ENCODE peak calls at places on chromosomes 12 and 14, in nine cellular contexts. Y, G, R, J, B, Z, K, U and L are unnamed samples.

GRCh38 chr14:40838601-40839000 is 768.1 kb upstream of the LRFN5 start:
- DNase-seq in J (no peak), G (no peak), R (no peak), B (no peak), K (no peak), Y (no peak), U (no peak), Z (no peak), L (no peak)

GRCh38 chr14:88749139-88749538 is 43.6 kb downstream of the EML5 start:
- DNase-seq in R (no peak), Y (no peak), J (no peak), G (no peak), K (no peak), U (no peak), Z (peak), B (no peak), L (no peak)

GRCh38 chr12:52907092-52907810 is 2.4 kb upstream of the KRT8 start:
- DNase-seq in Z (no peak), B (peak), R (peak), K (peak), U (peak), J (no peak), Y (peak), G (peak), L (no peak)

GRCh38 chr12:50003595-50003994 is 21.7 kb downstream of the RACGAP1 start:
- DNase-seq in U (no peak), J (no peak), G (no peak), Z (peak), K (no peak), Y (no peak), R (no peak), B (no peak), L (no peak)

GRCh38 chr14:74786916-74787315 is 23.8 kb downstream of the YLPM1 start:
- DNase-seq in U (no peak), G (no peak), K (no peak), R (no peak), Z (no peak), B (no peak), J (no peak), Y (no peak), L (no peak)

GRCh38 chr12:51721281-51721940 is 127.1 kb downstream of the FIGNL2 start:
- DNase-seq in Z (peak), Y (no peak), B (peak), R (peak), K (no peak), G (no peak), J (no peak), U (peak), L (peak)

GRCh38 chr12:79552186-79552585 is 138.6 kb downstream of the PAWR start:
- DNase-seq in U (no peak), R (no peak), B (no peak), Z (no peak), G (no peak), K (no peak), J (no peak), Y (no peak), L (no peak)

GRCh38 chr14:92323031-92323915 is at the start of gene SLC24A4:
- DNase-seq in J (no peak), G (no peak), U (no peak), Y (peak), K (no peak), B (peak), R (peak), Z (no peak), L (peak)

GRCh38 chr12:112466011-112466422 is 47.3 kb downstream of the PTPN11 start:
- DNase-seq in J (no peak), G (no peak), K (no peak), Z (no peak), U (no peak), R (no peak), B (no peak), Y (no peak), L (no peak)

GRCh38 chr12:22190-22529 is 44.4 kb upstream of the IQSEC3 start:
- DNase-seq in G (no peak), R (no peak), Y (no peak), Z (no peak), K (no peak), B (no peak), J (no peak), U (no peak), L (no peak)

GRCh38 chr12:54195736-54196347 is 7.1 kb upstream of the SMUG1 start:
- DNase-seq in Z (peak), K (no peak), R (no peak), B (no peak), G (no peak), J (no peak), U (no peak), Y (peak), L (peak)

GRCh38 chr12:85825751-85826150 is 10.5 kb downstream of the RASSF9 start:
- DNase-seq in U (no peak), J (no peak), Z (no peak), G (no peak), B (no peak), K (no peak), Y (no peak), R (no peak), L (no peak)

GRCh38 chr12:84362552-84362897 is 550.1 kb downstream of the SLC6A15 start:
- DNase-seq in Z (no peak), G (no peak), R (no peak), U (no peak), K (peak), B (no peak), J (no peak), Y (no peak), L (no peak)

GRCh38 chr12:48924617-48925217 is 575 bp downstream of the FKBP11 start:
- DNase-seq in K (peak), Z (peak), B (peak), G (peak), R (peak), U (peak), J (no peak), Y (peak), L (peak)

GRCh38 chr14:24481622-24482324 is 26.3 kb downstream of the CMA1 start:
- DNase-seq in K (peak), B (peak), Y (no peak), U (peak), G (peak), R (peak), J (no peak), Z (peak), L (peak)

GRCh38 chr12:79681008-79681590 is 9.7 kb downstream of the PAWR start:
- DNase-seq in J (no peak), Y (no peak), G (no peak), R (no peak), U (no peak), Z (peak), K (no peak), B (no peak), L (no peak)

GRCh38 chr12:80490329-80490728 is 46.3 kb downstream of the PTPRQ start:
- DNase-seq in U (no peak), R (no peak), B (no peak), Y (no peak), Z (no peak), J (no peak), G (no peak), K (no peak), L (no peak)

GRCh38 chr14:55071870-55072640 is 20.6 kb downstream of the MAPK1IP1L start:
- DNase-seq in J (no peak), B (no peak), G (no peak), K (no peak), R (peak), Z (peak), U (no peak), Y (no peak), L (peak)

GRCh38 chr14:100824156-100824555 is 1.8 kb upstream of the MEG3 start:
- DNase-seq in K (no peak), G (no peak), U (no peak), Z (peak), B (peak), Y (no peak), J (no peak), R (peak), L (peak)

GRCh38 chr14:53032161-53032803 is 81.4 kb upstream of the FERMT2 start:
- DNase-seq in U (no peak), G (peak), R (peak), Y (no peak), Z (peak), K (no peak), J (no peak), B (no peak), L (no peak)

GRCh38 chr12:113833422-113833821 is 132.7 kb downstream of the RBM19 start:
- DNase-seq in B (no peak), Y (no peak), G (no peak), Z (no peak), U (no peak), K (no peak), J (no peak), R (no peak), L (no peak)

GRCh38 chr12:42564540-42564939 is 25.0 kb downstream of the PRICKLE1 start:
- DNase-seq in J (no peak), Y (no peak), G (no peak), U (no peak), Z (peak), K (no peak), B (no peak), R (no peak), L (no peak)

GRCh38 chr14:76729953-76730505 is 31.2 kb upstream of the VASH1 start:
- DNase-seq in Y (no peak), G (no peak), U (no peak), B (no peak), K (no peak), J (no peak), R (no peak), Z (no peak), L (no peak)

GRCh38 chr14:24334431-24335271 is at the start of gene ADCY4:
- DNase-seq in G (no peak), K (peak), R (no peak), B (peak), U (peak), J (no peak), Z (no peak), Y (no peak), L (peak)

GRCh38 chr14:95464103-95464502 is 52.3 kb downstream of the SYNE3 start:
- DNase-seq in K (no peak), R (no peak), Z (no peak), U (no peak), J (no peak), Y (no peak), B (no peak), G (no peak), L (no peak)

GRCh38 chr12:32847287-32847686 is 49.3 kb downstream of the PKP2 start:
- DNase-seq in G (no peak), U (no peak), Z (no peak), J (no peak), R (no peak), B (no peak), K (no peak), Y (no peak), L (no peak)

GRCh38 chr12:118187746-118188390 is 51.9 kb downstream of the PEBP1 start:
- DNase-seq in Z (no peak), R (no peak), B (no peak), G (no peak), Y (no peak), U (no peak), K (no peak), J (no peak), L (no peak)

GRCh38 chr12:11623382-11623781 is 26.1 kb upstream of the ETV6 start:
- DNase-seq in G (no peak), Y (no peak), B (no peak), R (no peak), U (no peak), K (no peak), Z (peak), J (no peak), L (no peak)

GRCh38 chr12:11624126-11624525 is 25.3 kb upstream of the ETV6 start:
- DNase-seq in R (no peak), Z (no peak), J (no peak), B (no peak), U (no peak), Y (no peak), G (no peak), K (no peak), L (no peak)

GRCh38 chr12:11628353-11628752 is 21.1 kb upstream of the ETV6 start:
- DNase-seq in G (no peak), R (no peak), J (no peak), K (no peak), B (no peak), U (no peak), Z (no peak), Y (no peak), L (no peak)

GRCh38 chr12:11621797-11622423 is 27.6 kb upstream of the ETV6 start:
- DNase-seq in G (no peak), U (no peak), R (peak), Z (no peak), J (no peak), Y (no peak), B (no peak), K (no peak), L (no peak)

GRCh38 chr12:11622774-11623375 is 26.6 kb upstream of the ETV6 start:
- DNase-seq in K (no peak), U (no peak), J (no peak), Y (no peak), R (no peak), G (no peak), Z (no peak), B (no peak), L (no peak)
- TF ChIP-seq CTCF in K (no peak), U (no peak), J (peak), Y (no peak), R (no peak), G (no peak), Z (peak), B (no peak), L (no peak)

GRCh38 chr12:69196302-69197288 is 42.8 kb upstream of the CPSF6 start:
- DNase-seq in R (no peak), Y (no peak), Z (peak), U (no peak), K (no peak), G (peak), B (peak), J (no peak), L (no peak)
- TF ChIP-seq CTCF in R (no peak), Y (no peak), Z (peak), U (no peak), K (peak), G (peak), B (no peak), J (peak), L (no peak)

GRCh38 chr14:90429764-90430163 is 32.9 kb downstream of the CALM1 start:
- DNase-seq in K (no peak), J (no peak), Y (no peak), B (no peak), R (no peak), Z (no peak), G (no peak), U (no peak), L (no peak)
- TF ChIP-seq CTCF in K (no peak), J (no peak), Y (no peak), B (no peak), R (no peak), Z (no peak), G (no peak), U (no peak), L (no peak)

DNA sequence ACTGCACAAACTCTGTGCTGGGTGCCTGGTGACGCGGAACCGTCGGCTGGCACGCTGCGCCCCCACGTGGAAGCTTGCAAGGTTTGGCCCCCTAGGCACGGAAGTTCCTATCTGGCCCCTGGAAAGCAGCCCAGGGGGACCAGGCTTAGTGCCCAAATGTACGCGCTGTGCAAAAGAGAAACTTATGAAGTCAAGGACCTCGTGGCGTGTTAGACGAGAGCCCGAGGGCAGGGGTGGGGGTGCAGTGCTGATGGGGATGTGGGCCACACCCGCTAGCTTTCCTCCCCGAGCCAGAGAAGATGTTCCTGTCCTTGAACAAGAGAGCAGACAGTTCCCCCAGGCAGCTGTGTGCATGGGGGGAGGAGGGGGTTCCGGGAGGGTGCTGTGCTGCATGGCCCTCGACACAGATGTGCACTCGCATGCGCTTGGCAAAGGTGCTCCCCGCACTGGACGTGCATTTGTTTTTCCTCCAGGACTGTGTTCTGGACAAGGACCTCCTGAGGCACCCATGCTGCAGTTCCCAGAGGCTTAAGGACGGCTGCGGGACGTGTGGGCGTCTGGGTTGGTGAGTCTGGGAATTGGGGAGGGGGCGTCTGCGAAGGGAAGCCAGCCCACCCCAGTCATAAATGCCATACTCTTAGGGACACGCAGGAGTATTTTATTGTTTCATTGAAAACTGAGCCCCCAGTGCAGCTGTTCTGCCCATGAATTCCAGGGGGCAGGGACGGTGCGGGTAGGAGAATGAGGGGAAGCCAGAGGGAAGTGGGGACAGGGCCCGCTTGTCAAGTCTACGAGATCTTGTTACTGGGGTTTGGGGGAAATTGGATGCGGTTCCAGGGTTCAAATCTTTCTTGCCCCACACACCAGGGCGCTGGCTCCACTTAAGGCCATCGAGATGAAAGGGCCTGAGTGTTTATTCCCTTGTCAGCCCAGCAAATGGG is 80.0 kb downstream of the NTF3 start:
- DNase-seq in J (no peak), Y (peak), R (peak), B (peak), Z (peak), K (peak), G (no peak), U (no peak), L (peak)
- TF ChIP-seq CTCF in J (peak), Y (no peak), R (peak), B (peak), Z (peak), K (peak), G (no peak), U (no peak), L (peak)

GRCh38 chr12:57813971-57814771 is 4.4 kb downstream of the AVIL start:
- DNase-seq in Z (no peak), Y (no peak), K (no peak), G (no peak), U (no peak), B (no peak), R (peak), J (no peak), L (no peak)
- TF ChIP-seq CTCF in Z (no peak), Y (no peak), K (no peak), G (no peak), U (no peak), B (no peak), R (no peak), J (no peak), L (no peak)

DNA sequence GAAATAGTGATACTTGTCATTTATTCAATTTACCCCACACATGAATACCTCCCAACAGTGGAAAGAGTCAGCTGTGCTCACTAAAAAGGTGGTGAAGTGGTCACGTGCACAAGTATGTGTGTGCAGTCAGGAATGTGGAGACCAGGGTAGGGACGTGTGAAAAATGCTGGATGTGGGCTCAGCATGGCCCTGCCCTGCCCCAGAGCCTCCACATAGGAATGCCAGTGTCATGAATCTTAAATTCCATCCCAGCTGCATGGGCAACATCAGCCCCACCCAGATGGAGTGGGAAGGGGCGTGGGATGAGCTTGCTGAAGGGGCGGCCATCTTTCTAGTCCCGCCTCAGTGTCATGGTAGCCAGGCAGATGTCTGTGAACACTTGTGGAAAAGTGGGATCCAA is 87.7 kb downstream of the C12orf75 start:
- DNase-seq in Y (no peak), G (no peak), R (no peak), Z (peak), J (no peak), K (no peak), U (no peak), B (no peak), L (no peak)
- TF ChIP-seq CTCF in Y (no peak), G (no peak), R (no peak), Z (no peak), J (no peak), K (no peak), U (no peak), B (no peak), L (no peak)

GRCh38 chr12:39125580-39125979 is 220.2 kb upstream of the CPNE8 start:
- DNase-seq in J (no peak), B (no peak), R (no peak), U (no peak), Y (no peak), K (no peak), Z (no peak), G (no peak), L (no peak)

GRCh38 chr12:39127401-39127800 is 222.0 kb upstream of the CPNE8 start:
- DNase-seq in Z (no peak), Y (no peak), U (no peak), B (no peak), J (no peak), G (no peak), R (no peak), K (no peak), L (no peak)

GRCh38 chr12:39124768-39125167 is 219.4 kb upstream of the CPNE8 start:
- DNase-seq in J (no peak), R (no peak), U (no peak), Y (no peak), B (peak), Z (no peak), K (no peak), G (no peak), L (no peak)

GRCh38 chr12:39123580-39123979 is 218.2 kb upstream of the CPNE8 start:
- DNase-seq in J (no peak), R (no peak), Z (no peak), G (no peak), U (no peak), B (no peak), Y (no peak), K (no peak), L (no peak)

GRCh38 chr12:39122562-39123204 is 217.3 kb upstream of the CPNE8 start:
- DNase-seq in B (peak), R (no peak), K (no peak), J (no peak), Z (no peak), G (no peak), Y (no peak), U (no peak), L (peak)
- TF ChIP-seq CTCF in B (no peak), R (no peak), K (no peak), J (no peak), Z (no peak), G (no peak), Y (no peak), U (no peak), L (no peak)

GRCh38 chr12:130073721-130074120 is 88.5 kb upstream of the FZD10 start:
- DNase-seq in Y (no peak), G (no peak), B (no peak), U (no peak), K (no peak), J (no peak), Z (no peak), R (no peak), L (no peak)
- TF ChIP-seq CTCF in Y (no peak), G (no peak), B (no peak), U (no peak), K (no peak), J (no peak), Z (no peak), R (no peak), L (no peak)

GRCh38 chr14:104550849-104551728 is 28.5 kb upstream of the C14orf180 start:
- DNase-seq in Y (peak), B (peak), Z (no peak), J (no peak), G (no peak), R (no peak), K (peak), U (no peak), L (no peak)
- TF ChIP-seq CTCF in Y (no peak), B (no peak), Z (no peak), J (no peak), G (peak), R (no peak), K (no peak), U (no peak), L (no peak)